ENCODE peak calls at places on chromosomes 6 and 20, in five cellular contexts. L is heart left ventricle, X is testis, M is A549, E is neural progenitor cell. B is an unnamed sample.

GRCh38 chr6:38153076-38153475 is 333.5 kb downstream of the ZFAND3 start:
- DNase-seq in L (no peak), X (no peak), M (no peak), E (no peak), B (no peak)

GRCh38 chr6:170284126-170284773 is 6.6 kb downstream of the DLL1 start:
- DNase-seq in L (no peak), X (peak), M (no peak), E (no peak), B (no peak)

GRCh38 chr6:134529921-134530320 is 212.0 kb upstream of the SGK1 start:
- DNase-seq in L (no peak), X (no peak), M (peak), E (no peak), B (no peak)

GRCh38 chr20:62417981-62418708 is 9.2 kb downstream of the RBBP8NL start:
- DNase-seq in L (no peak), X (no peak), M (no peak), E (no peak), B (no peak)

GRCh38 chr20:41078329-41078728 is 49.7 kb downstream of the TOP1 start:
- DNase-seq in L (no peak), X (no peak), M (peak), E (peak), B (no peak)

GRCh38 chr6:44779130-44779826 is 391.8 kb downstream of the CDC5L start:
- DNase-seq in L (no peak), X (no peak), M (no peak), E (no peak), B (peak)

GRCh38 chr20:37393196-37393862 is 47.4 kb downstream of the SRC start:
- DNase-seq in L (no peak), X (no peak), M (no peak), E (peak), B (peak)

GRCh38 chr6:107670792-107671199 is 153.3 kb downstream of the SCML4 start:
- DNase-seq in L (peak), X (peak), M (no peak), E (peak), B (peak)

GRCh38 chr20:10216146-10216741 is 2.4 kb upstream of the SNAP25 start:
- DNase-seq in L (no peak), X (no peak), M (no peak), E (peak), B (no peak)

GRCh38 chr6:90222008-90222407 is 74.6 kb downstream of the BACH2 start:
- DNase-seq in L (no peak), X (no peak), M (no peak), E (no peak), B (no peak)

GRCh38 chr20:39291301-39291700 is 329.2 kb downstream of the DHX35 start:
- DNase-seq in L (no peak), X (no peak), M (no peak), E (no peak), B (no peak)

GRCh38 chr20:11935754-11936551 is 18.3 kb downstream of the BTBD3 start:
- DNase-seq in L (no peak), X (no peak), M (no peak), E (no peak), B (no peak)

GRCh38 chr6:57087916-57088315 is 2.1 kb upstream of the ZNF451 start:
- DNase-seq in L (no peak), X (no peak), M (no peak), E (no peak), B (no peak)

GRCh38 chr6:46390153-46390876 is 100.9 kb downstream of the RCAN2 start:
- DNase-seq in L (no peak), X (no peak), M (no peak), E (no peak), B (no peak)

GRCh38 chr20:32763202-32763999 is 1.2 kb downstream of the DNMT3B start:
- DNase-seq in L (no peak), X (peak), M (no peak), E (peak), B (no peak)

GRCh38 chr20:17682889-17683198 is 802 bp upstream of the RRBP1 start:
- DNase-seq in L (no peak), X (no peak), M (no peak), E (no peak), B (no peak)

GRCh38 chr6:118679293-118679692 is 27.9 kb upstream of the CEP85L start:
- DNase-seq in L (no peak), X (no peak), M (no peak), E (no peak), B (no peak)

GRCh38 chr20:56001106-56001785 is 4.1 kb downstream of the CBLN4 start:
- DNase-seq in L (no peak), X (no peak), M (no peak), E (no peak), B (no peak)

GRCh38 chr6:45625191-45625664 is 247.5 kb upstream of the SUPT3H start:
- DNase-seq in L (no peak), X (no peak), M (no peak), E (no peak), B (no peak)

DNA sequence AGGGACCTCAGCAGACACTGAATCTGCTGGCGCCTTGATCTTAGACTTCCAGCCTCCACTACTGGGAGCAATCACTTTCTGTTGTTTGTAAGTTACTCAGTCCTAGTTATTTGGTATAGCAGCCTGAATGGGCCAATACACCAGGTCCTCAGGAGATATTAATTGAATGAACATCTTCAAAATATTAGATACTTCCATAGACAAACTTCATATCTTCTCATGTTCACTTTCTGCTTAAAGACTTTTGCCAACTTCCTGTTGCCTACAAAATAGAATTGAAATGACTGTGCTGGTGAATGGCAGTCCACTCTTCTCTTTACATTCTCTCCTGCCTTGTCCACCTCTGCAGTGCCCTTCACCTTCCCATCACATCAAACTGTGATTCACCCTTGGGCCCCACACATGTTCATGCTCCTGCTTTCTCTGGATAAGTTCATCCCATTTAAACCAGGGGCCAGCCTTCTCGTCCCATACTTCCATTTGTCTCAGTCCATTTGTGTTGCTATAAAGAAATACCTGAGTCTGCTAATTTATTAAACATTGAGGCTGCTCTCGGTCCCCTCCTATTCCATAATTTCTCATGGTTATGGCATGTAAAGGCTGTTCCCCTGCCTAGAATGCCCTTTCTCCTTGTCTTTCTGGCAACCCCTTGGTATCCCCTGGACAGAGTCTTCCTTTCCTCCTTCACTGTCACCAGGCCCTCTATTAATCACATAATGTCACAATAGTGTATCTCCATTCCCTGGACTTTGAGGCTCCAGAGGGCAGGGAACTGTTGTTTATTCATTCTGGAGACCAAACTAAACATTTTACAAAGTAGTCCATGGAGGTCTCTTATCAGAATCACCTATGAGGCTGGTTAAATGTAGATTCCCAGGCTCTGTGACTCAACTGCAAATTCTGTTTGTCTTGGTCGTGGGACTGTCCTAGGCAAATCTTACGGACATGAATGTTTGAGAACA is 148.3 kb upstream of the TMEM170B start:
- DNase-seq in L (no peak), X (no peak), M (no peak), E (no peak), B (no peak)
- H3K4me3 ChIP-seq in L (no peak), X (no peak), M (no peak), E (no peak), B (no peak)

GRCh38 chr6:149860513-149860833 is 3.7 kb downstream of the LRP11 start:
- DNase-seq in L (no peak), X (no peak), M (no peak), E (no peak), B (peak)
- H3K27ac ChIP-seq in L (no peak), X (no peak), M (peak), E (no peak), B (no peak)

DNA sequence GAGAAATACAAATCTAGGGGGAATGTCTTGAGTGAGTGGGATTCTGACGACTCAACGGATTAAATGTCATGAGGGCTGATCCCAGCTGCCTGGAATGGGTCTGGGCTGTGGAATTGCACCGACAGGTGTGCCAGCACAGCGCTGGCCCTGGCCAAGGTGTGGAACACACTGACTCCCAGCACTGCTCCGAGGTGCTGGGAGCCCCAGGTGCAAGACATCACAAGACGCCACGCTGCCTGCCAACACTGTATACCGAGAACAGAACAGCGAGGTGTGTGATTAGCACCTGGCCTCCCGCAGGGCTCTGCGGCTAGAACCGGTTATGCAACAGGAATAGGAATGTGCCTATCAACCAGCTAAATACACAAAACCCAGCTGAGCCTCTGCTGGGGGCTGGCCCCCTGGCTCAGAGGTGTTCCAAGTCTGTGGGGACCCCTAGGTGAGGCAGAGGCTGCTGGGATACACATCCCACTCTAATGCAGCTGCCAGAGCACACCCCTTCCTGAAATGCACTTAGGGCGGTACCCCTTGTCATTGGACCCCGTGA is 24.8 kb upstream of the APMAP start:
- DNase-seq in L (peak), X (no peak), M (no peak), E (no peak), B (no peak)
- H3K4me3 ChIP-seq in L (no peak), X (no peak), M (no peak), E (no peak), B (no peak)

DNA sequence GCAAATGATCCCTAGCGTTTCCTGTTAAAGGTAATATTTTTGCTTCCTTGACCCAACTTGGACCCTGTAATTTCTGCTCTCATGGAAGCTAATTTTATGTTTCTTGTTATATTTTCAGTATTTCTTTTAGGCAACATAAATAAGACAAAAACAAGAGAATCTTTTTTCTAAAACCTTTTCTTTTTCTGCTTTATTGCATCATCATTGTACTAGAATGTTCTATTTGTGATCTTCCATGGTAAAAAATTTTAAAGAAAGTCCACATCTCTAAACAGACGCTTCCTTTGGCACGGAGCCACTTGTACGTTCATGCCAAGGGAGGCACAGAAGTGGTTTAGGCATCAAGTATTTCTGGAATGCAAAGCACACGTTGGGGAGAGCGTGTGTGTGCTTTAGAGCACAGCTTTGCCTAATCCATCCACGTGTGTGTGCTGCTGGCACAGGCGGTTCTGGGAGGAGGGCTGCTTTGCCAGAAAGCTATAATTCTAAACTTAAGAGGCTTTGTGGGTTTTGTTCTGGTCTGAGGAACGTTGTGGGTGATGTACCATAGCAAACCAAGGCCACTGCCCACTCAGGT is 98.3 kb downstream of the SASH1 start:
- DNase-seq in L (peak), X (peak), M (peak), E (peak), B (peak)
- H3K27ac ChIP-seq in L (peak), X (peak), M (peak), E (no peak), B (peak)

GRCh38 chr20:57996465-57996864 is 232.0 kb downstream of the ANKRD60 start:
- DNase-seq in L (no peak), X (no peak), M (no peak), E (no peak), B (no peak)
- H3K4me3 ChIP-seq in L (no peak), X (no peak), M (no peak), E (no peak), B (no peak)

GRCh38 chr20:8132632-8133587 is 844 bp downstream of the PLCB1 start:
- DNase-seq in L (peak), X (no peak), M (no peak), E (peak), B (peak)
- H3K27ac ChIP-seq in L (peak), X (no peak), M (peak), E (no peak), B (peak)